ENCODE peak calls at places on chromosomes 6 and 20, in seven cellular contexts. R is tibial nerve; Y is CD4-positive, alpha-beta memory T cell; X is MM.1S; D is OCI-LY7; G is AG04449; Q is sigmoid colon. W is an unnamed sample.

GRCh38 chr6:147974376-147974775 is 368.3 kb upstream of the SASH1 start:
- DNase-seq in R (no peak), Y (no peak), X (no peak), D (no peak), G (peak), Q (no peak), W (no peak)

GRCh38 chr6:29887819-29888581 is 54.3 kb upstream of the HLA-A start:
- DNase-seq in R (peak), Y (peak), X (no peak), D (no peak), G (no peak), Q (peak), W (peak)

GRCh38 chr6:146429831-146430230 is 113.8 kb upstream of the RAB32 start:
- DNase-seq in R (no peak), Y (no peak), X (no peak), D (no peak), G (no peak), Q (no peak), W (no peak)

GRCh38 chr20:62361799-62362589 is 5.1 kb downstream of the LAMA5 start:
- DNase-seq in R (no peak), Y (no peak), X (no peak), D (no peak), G (no peak), Q (peak), W (no peak)

GRCh38 chr20:21189761-21190523 is 64.1 kb downstream of the KIZ start:
- DNase-seq in R (no peak), Y (no peak), X (no peak), D (no peak), G (no peak), Q (no peak), W (no peak)

GRCh38 chr20:1430004-1430451 is 36.6 kb downstream of the NSFL1C start:
- DNase-seq in R (no peak), Y (no peak), X (no peak), D (no peak), G (peak), Q (no peak), W (no peak)

GRCh38 chr6:128018821-128019220 is 118.0 kb upstream of the THEMIS start:
- DNase-seq in R (no peak), Y (no peak), X (no peak), D (no peak), G (no peak), Q (no peak), W (no peak)

GRCh38 chr20:43894531-43894930 is 20.1 kb upstream of the TOX2 start:
- DNase-seq in R (no peak), Y (no peak), X (no peak), D (no peak), G (no peak), Q (no peak), W (no peak)

GRCh38 chr6:42429836-42430235 is 21.9 kb downstream of the TRERF1 start:
- DNase-seq in R (no peak), Y (no peak), X (no peak), D (no peak), G (no peak), Q (no peak), W (no peak)

GRCh38 chr20:63835031-63835858 is 4.2 kb upstream of the ZBTB46 start:
- DNase-seq in R (peak), Y (no peak), X (no peak), D (no peak), G (peak), Q (peak), W (no peak)

GRCh38 chr6:105215506-105215905 is 35.7 kb upstream of the POPDC3 start:
- DNase-seq in R (no peak), Y (no peak), X (no peak), D (no peak), G (no peak), Q (no peak), W (no peak)
- H3K4me3 ChIP-seq in R (no peak), Y (no peak), X (no peak), D (no peak), G (no peak), Q (no peak), W (no peak)

DNA sequence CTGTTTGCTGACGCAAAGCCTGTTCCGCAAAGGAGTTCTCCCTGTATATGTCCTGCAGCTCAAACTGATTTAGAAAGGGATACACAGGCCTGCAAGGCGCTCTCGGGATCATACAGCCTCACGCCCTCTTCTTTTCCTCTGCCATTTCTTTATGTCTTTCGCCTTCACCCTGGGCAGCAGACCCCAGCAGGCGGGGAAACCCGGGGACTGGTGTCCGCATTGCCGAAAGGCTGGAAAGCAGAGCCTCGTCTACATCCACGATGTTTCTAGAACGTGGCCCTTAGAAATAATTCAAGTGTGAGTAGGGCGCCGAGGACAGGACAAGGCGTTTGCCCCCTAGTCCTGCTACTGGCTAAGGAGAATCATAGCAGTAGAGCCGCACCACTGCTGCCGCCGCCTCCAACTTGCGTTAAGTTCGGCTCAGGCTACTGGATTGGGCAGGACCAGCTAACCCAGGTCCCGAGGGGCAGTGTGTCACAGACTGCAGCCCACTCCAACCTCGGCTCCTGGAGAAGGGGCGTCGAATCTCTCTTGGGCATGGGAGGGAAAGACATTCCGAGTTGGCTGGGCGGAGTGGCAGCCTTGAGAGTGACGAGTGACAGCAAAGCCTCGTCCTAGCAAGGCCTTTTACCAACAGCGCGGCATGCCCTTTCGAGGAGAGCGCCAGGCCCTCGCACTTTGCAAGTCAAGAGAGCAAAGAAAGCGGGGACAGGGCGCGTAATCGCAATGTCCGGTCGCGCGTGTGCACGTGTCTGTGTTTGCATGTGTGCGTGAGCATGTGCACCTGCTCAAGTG is 2.6 kb upstream of the TBX18 start:
- DNase-seq in R (no peak), Y (no peak), X (no peak), D (no peak), G (no peak), Q (no peak), W (no peak)
- H3K4me3 ChIP-seq in R (no peak), Y (no peak), X (no peak), D (no peak), G (no peak), Q (no peak), W (no peak)

GRCh38 chr6:161407115-161407514 is 133.3 kb upstream of the AGPAT4 start:
- DNase-seq in R (no peak), Y (no peak), X (no peak), D (no peak), G (no peak), Q (no peak), W (no peak)

GRCh38 chr6:161405418-161405817 is 131.6 kb upstream of the AGPAT4 start:
- DNase-seq in R (no peak), Y (no peak), X (no peak), D (no peak), G (no peak), Q (no peak), W (no peak)

GRCh38 chr6:161407581-161407980 is 133.7 kb upstream of the AGPAT4 start:
- DNase-seq in R (no peak), Y (no peak), X (peak), D (no peak), G (no peak), Q (no peak), W (no peak)

GRCh38 chr6:161409353-161409752 is 135.5 kb upstream of the AGPAT4 start:
- DNase-seq in R (no peak), Y (no peak), X (no peak), D (no peak), G (no peak), Q (no peak), W (no peak)

DNA sequence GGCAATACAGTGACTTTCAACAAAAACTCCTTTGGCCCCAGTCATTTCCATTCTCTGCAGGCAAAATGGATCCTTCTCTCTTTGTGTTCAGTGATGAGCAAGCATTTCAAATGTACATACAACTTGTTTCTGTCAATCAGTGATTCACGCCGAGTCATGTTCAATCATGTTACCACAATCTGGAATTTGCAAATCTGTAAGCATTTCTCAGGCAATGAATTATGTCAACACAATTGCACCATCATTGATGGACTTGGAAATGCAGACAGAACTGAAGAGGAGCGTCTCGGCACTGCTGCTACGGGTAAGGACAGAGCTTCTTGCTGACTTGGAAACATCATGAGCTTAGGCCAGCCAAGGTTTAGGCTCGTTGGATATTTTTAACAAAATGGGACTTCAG is 132.8 kb upstream of the AGPAT4 start:
- DNase-seq in R (no peak), Y (no peak), X (no peak), D (no peak), G (peak), Q (no peak), W (no peak)
- H3K4me3 ChIP-seq in R (no peak), Y (no peak), X (no peak), D (no peak), G (no peak), Q (no peak), W (no peak)

DNA sequence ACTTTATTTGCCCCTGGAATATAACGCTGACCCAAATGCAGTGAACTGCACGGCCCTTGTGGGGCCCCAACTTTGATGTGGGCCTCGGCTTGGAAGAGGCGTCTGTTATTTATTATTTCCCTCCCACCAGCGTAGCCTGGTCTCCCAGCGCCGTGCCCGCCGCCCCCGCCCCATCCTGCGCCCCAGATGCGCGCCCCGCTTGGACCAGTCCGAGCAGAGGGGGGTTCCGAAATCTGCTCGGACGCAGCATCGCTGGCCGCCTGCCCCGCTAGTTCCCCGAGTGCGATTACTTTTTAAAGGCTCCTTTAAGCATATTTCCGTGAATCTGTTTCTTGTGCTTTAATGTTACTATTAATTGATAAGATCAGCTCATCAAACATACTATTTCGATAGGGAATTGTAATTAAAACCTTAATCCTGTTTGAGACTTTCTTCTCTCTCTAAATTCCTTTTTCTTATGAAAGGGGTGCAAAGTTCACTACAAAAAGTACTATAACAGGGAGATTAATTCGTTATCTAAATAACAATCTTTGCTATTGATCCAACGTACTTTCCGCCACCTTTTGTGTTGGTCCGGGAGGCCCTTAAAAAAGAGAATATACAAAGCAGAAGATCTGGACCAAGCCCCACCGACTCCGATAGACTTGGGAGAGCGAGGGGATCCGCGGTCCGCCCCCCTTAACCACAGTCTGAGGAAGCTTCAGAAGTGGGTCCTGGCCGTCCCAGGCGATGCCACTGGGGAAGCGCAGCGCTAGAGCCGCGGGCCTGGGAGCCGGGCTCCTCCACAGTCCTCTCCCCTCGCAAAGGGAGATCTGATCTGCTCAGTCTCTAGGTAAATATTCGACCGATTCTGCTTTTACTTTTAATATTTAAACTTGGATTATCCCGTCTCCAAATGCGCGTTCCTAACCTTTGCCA is 10.1 kb downstream of the POU3F2 start:
- DNase-seq in R (no peak), Y (no peak), X (no peak), D (no peak), G (no peak), Q (no peak), W (no peak)
- H3K4me3 ChIP-seq in R (peak), Y (no peak), X (peak), D (peak), G (peak), Q (no peak), W (peak)

GRCh38 chr6:25369450-25370086 is 90.4 kb downstream of the CARMIL1 start:
- DNase-seq in R (no peak), Y (no peak), X (peak), D (peak), G (no peak), Q (no peak), W (no peak)
- H3K4me3 ChIP-seq in R (no peak), Y (peak), X (peak), D (peak), G (no peak), Q (no peak), W (no peak)

DNA sequence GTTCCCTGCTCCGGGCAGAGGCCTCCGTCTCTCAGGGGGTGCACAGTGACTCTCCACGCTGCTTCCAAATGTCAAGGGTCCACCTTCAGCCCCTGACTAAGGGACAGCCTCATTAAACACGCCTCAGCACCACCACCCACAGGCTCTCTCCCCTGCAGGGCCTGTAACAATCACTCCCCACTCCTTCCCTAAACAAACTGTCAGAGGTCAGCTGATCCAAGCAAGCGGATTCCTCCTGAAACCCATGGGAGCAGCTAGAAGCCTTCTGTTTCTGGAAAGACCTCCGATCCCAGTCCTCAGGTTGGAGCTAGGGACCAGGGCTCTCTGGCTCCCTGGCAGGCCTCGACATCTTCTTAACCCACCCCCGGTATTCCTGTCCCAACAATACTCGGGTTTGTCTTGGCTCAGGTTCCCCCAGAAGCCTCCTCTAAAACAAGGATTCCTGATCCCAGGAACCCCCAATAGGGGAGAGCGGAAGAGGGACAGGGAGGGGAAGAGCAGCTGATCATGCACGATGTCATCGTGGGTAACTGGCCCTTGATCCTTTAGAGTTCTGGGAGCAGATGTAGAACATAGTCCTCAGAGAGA is 180.9 kb downstream of the ZNF217 start:
- DNase-seq in R (no peak), Y (no peak), X (no peak), D (no peak), G (no peak), Q (no peak), W (no peak)
- H3K4me3 ChIP-seq in R (no peak), Y (no peak), X (no peak), D (no peak), G (no peak), Q (no peak), W (peak)

GRCh38 chr6:107616776-107617175 is 126.9 kb downstream of the SOBP start:
- DNase-seq in R (no peak), Y (no peak), X (no peak), D (no peak), G (no peak), Q (no peak), W (no peak)
- H3K4me3 ChIP-seq in R (no peak), Y (no peak), X (no peak), D (no peak), G (no peak), Q (no peak), W (no peak)

DNA sequence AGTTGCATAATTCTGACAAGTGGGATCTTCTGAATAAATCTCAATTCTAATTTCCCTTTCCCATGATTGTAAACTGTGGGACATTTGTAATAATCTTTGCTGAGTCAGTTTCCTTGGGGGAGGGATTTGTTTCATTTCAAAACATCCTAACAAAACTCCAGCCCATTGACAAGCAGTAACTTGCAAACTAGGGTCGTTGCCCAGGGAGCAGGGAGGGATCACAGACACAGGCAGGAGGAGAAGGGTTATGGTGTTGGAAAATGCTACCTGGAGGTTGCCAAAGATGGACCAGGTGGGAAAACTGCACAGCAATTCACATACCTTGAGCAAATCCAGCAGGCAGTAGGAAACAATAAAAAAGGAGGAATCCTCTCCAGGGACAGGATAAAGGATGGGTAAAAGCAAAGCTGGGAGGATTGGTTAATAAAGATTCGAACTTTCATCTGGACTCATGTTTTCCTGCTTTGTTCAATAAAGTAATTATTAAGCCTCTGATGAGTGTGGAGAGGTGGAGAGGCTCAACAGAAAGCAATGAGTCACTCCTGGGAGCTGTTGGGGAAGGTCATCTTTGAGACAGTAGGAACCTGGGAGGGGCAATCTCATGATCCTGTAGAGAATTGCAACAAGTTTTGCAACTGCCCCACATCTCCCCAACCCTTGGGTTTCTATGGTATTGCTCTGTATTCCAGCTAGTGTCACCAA is 87.3 kb upstream of the AKIRIN2 start:
- DNase-seq in R (peak), Y (no peak), X (no peak), D (no peak), G (no peak), Q (no peak), W (no peak)
- H3K4me3 ChIP-seq in R (no peak), Y (no peak), X (no peak), D (no peak), G (no peak), Q (no peak), W (no peak)